ENCODE peak calls at places on chromosomes 4 and X, in four cellular contexts. E is HCT116, Y is A549, F is WTC11. A is an unnamed sample.

GRCh38 chrX:110394653-110395052 is 36.0 kb downstream of the RTL9 start:
- DNase-seq in E (no peak), Y (no peak), F (no peak), A (peak)

GRCh38 chr4:99943904-99944437 is 2.4 kb downstream of the DNAJB14 start:
- DNase-seq in F (no peak), Y (no peak), E (no peak), A (no peak)

GRCh38 chr4:26223160-26223559 is 97.7 kb upstream of the RBPJ start:
- DNase-seq in Y (no peak), F (no peak), E (no peak), A (no peak)

GRCh38 chr4:92305148-92305877 is 1.5 kb downstream of the GRID2 start:
- DNase-seq in E (peak), Y (peak), F (peak), A (no peak)

GRCh38 chr4:182808673-182809416 is 108.3 kb downstream of the DCTD start:
- DNase-seq in Y (no peak), F (no peak), E (no peak), A (peak)

GRCh38 chr4:107389965-107390364 is 330.1 kb downstream of the PAPSS1 start:
- DNase-seq in F (no peak), Y (no peak), E (no peak), A (no peak)

GRCh38 chr4:77040265-77040664 is 35.5 kb downstream of the CCNI start:
- DNase-seq in F (no peak), Y (no peak), E (no peak), A (no peak)

GRCh38 chrX:147550217-147550616 is 361.5 kb upstream of the FMR1 start:
- DNase-seq in E (no peak), Y (no peak), F (no peak), A (peak)

GRCh38 chr4:105352826-105353225 is 121.0 kb downstream of the PPA2 start:
- DNase-seq in E (no peak), Y (no peak), F (no peak), A (peak)

GRCh38 chrX:136652822-136653723 is 5.1 kb downstream of the CD40LG start:
- DNase-seq in E (no peak), Y (no peak), F (no peak), A (no peak)

GRCh38 chr4:134328741-134329140 is 127.2 kb upstream of the PABPC4L start:
- DNase-seq in E (no peak), F (no peak), Y (no peak), A (no peak)
- TF ChIP-seq MAX in E (no peak), F (no peak), Y (no peak), A (no peak)

DNA sequence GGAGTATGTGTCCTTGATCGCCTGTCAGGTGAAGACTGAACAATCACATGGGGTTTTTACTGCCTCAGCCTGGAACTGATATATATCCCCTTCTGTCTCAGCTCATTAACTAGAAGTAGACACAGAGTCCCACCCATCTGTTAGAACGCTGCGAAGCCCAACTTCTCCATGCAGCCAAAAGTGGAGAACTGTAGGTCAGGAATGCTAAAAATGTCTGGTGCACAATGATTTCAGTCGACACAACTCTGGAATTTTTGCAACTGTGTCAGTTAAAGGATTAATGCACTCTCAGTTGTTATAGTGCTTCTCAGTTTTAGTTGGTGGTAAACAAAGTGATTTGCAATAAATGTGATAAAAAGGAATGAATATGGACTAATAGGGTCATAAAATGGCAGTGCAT is 287.2 kb downstream of the INPP4B start:
- DNase-seq in Y (no peak), E (no peak), F (no peak), A (no peak)
- TF ChIP-seq MAX in Y (no peak), E (no peak), F (no peak), A (no peak)

GRCh38 chr4:158778712-158779111 is 9.9 kb downstream of the FNIP2 start:
- DNase-seq in E (no peak), Y (no peak), F (no peak), A (no peak)

GRCh38 chr4:158786155-158786581 is 17.3 kb downstream of the FNIP2 start:
- DNase-seq in Y (no peak), F (no peak), E (no peak), A (no peak)

GRCh38 chr4:158781963-158782362 is 13.1 kb downstream of the FNIP2 start:
- DNase-seq in E (no peak), F (no peak), Y (no peak), A (no peak)

GRCh38 chr4:158783775-158784174 is 14.9 kb downstream of the FNIP2 start:
- DNase-seq in Y (no peak), E (no peak), F (no peak), A (peak)

GRCh38 chr4:158782539-158783360 is 13.9 kb downstream of the FNIP2 start:
- DNase-seq in Y (no peak), F (no peak), E (no peak), A (no peak)
- TF ChIP-seq MAX in Y (no peak), F (no peak), E (no peak), A (no peak)

GRCh38 chrX:40205471-40205870 is 107.7 kb upstream of the BCOR start:
- DNase-seq in Y (no peak), F (peak), E (no peak), A (no peak)

GRCh38 chrX:40209951-40210617 is 112.3 kb upstream of the BCOR start:
- DNase-seq in E (no peak), Y (no peak), F (no peak), A (no peak)

GRCh38 chrX:40213092-40213491 is 115.3 kb upstream of the BCOR start:
- DNase-seq in E (no peak), Y (no peak), F (no peak), A (no peak)

GRCh38 chrX:40202456-40202855 is 104.7 kb upstream of the BCOR start:
- DNase-seq in Y (no peak), E (no peak), F (no peak), A (peak)

DNA sequence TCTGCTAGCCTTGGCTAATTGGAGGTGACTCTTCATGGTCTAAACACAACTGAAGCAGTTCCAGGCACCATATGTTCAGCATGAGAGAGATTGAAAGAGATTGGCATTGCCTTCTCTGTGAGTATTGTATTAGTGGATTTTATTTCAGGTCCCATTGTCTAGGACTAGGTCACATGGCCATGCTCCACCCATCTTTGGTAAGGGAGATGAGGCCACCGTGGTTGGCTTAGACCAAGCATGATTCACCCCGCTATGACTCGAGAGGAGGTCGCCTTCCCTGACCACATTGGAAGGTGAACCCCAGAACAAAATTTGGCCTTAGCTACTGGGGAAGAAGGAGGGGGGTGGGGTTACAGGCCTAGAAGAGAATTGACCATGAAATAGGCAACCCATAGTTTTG is 109.9 kb upstream of the BCOR start:
- DNase-seq in Y (no peak), F (no peak), E (no peak), A (peak)
- TF ChIP-seq MAX in Y (no peak), F (no peak), E (no peak), A (peak)

DNA sequence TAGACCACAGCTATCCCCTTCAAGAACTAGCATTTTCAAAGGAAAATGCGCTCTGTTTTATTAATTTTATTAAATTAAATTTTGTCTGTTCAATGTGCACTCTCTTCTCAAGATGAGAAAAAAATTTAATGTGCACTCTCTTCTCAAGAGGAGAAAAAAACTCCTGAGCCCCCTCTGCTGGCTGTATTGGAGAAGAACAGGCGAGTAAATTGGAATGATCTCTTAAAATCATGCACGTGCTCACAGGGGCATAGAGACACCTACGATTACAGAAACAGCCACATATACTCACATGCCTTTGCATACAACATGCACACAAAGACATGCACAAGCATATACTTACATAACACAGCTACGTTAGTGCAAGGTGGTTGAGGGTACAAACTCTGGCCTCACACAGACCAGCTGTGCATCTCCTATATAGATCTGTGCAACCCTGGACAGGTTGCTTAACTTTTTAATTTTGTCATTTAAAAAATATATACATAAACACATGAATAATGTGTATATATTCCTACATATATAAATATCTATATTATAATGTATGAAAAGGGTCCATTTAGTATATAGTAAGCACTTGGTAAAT is 176.2 kb upstream of the CXorf66 start:
- DNase-seq in Y (peak), F (peak), E (peak), A (peak)
- TF ChIP-seq MAX in Y (no peak), F (no peak), E (no peak), A (peak)

GRCh38 chrX:926070-926469 is 286.4 kb downstream of the CRLF2 start:
- DNase-seq in Y (no peak), E (no peak), F (no peak), A (no peak)
- TF ChIP-seq MAX in Y (no peak), E (no peak), F (no peak), A (no peak)

A was measured in NB4.